ENCODE peak calls at places on chromosomes 6 and 20, in four cellular contexts. L, X, K and F are unnamed samples.

GRCh38 chr20:44017905-44018683 is 103.4 kb downstream of the TOX2 start:
- DNase-seq in L (no peak), X (peak; percentile 87), K (no peak), F (peak; percentile 22)

GRCh38 chr6:31490115-31490873 is 7.7 kb upstream of the MICB start:
- DNase-seq in L (no peak), X (no peak), K (no peak), F (no peak)

GRCh38 chr6:121531658-121532167 is 96.3 kb downstream of the GJA1 start:
- DNase-seq in L (no peak), X (no peak), K (no peak), F (no peak)

GRCh38 chr20:21505810-21506530 is 7.9 kb downstream of the NKX2-2 start:
- DNase-seq in L (peak; percentile 50), X (no peak), K (peak; percentile 81), F (peak; percentile 48)

GRCh38 chr6:30325873-30326445 is 768 bp upstream of the TRIM39 start:
- DNase-seq in L (no peak), X (no peak), K (no peak), F (peak; percentile 55)

GRCh38 chr6:25083784-25084507 is 148.2 kb upstream of the RIPOR2 start:
- DNase-seq in L (no peak), X (no peak), K (no peak), F (no peak)

GRCh38 chr6:31690231-31691077 is 9.6 kb upstream of the LY6G5C start:
- DNase-seq in L (no peak), X (no peak), K (no peak), F (no peak)

GRCh38 chr20:57851025-57851682 is 141.3 kb upstream of the PMEPA1 start:
- DNase-seq in L (no peak), X (no peak), K (no peak), F (no peak)

GRCh38 chr20:63117661-63118302 is 98.1 kb downstream of the YTHDF1 start:
- DNase-seq in L (no peak), X (no peak), K (no peak), F (no peak)

GRCh38 chr6:9484686-9485085 is 930.2 kb downstream of the TFAP2A start:
- DNase-seq in L (no peak), X (no peak), K (no peak), F (no peak)

GRCh38 chr6:43865086-43865485 is 95.1 kb downstream of the VEGFA start:
- DNase-seq in L (no peak), X (no peak), K (no peak), F (no peak)

GRCh38 chr6:162443101-162443500 is 284.5 kb downstream of the PRKN start:
- DNase-seq in L (no peak), X (no peak), K (no peak), F (no peak)

GRCh38 chr6:13574571-13575376 is at the start of gene SIRT5:
- DNase-seq in L (peak; percentile 64), X (peak; percentile 60), K (peak; percentile 79), F (peak; percentile 77)

GRCh38 chr20:577167-577791 is 32.8 kb downstream of the TCF15 start:
- DNase-seq in L (no peak), X (no peak), K (no peak), F (no peak)

GRCh38 chr6:18053555-18054445 is 66.4 kb upstream of the KIF13A start:
- DNase-seq in L (no peak), X (no peak), K (no peak), F (no peak)

GRCh38 chr6:35691027-35691824 is 2.5 kb upstream of the FKBP5 start:
- DNase-seq in L (no peak), X (no peak), K (peak; percentile 62), F (peak; percentile 87)

GRCh38 chr6:12992770-12993169 is 276.2 kb downstream of the PHACTR1 start:
- DNase-seq in L (no peak), X (no peak), K (no peak), F (no peak)

GRCh38 chr20:10314198-10314597 is 95.6 kb downstream of the SNAP25 start:
- DNase-seq in L (no peak), X (no peak), K (no peak), F (no peak)

GRCh38 chr6:122730775-122731386 is 48.6 kb upstream of the FABP7 start:
- DNase-seq in L (no peak), X (no peak), K (peak; percentile 46), F (peak; percentile 69)

GRCh38 chr6:129748212-129748900 is 38.4 kb upstream of the ARHGAP18 start:
- DNase-seq in L (no peak), X (no peak), K (no peak), F (no peak)

GRCh38 chr6:16602035-16602434 is 159.2 kb downstream of the ATXN1 start:
- DNase-seq in L (peak; percentile 10), X (no peak), K (no peak), F (no peak)